ENCODE peak calls at places on chromosome 16, in six cellular contexts. F is lung, J is WTC11, Q is upper lobe of left lung, O is ascending aorta, W is prostate gland. D is an unnamed sample.

GRCh38 chr16:20300312-20301097 is 26.8 kb downstream of the GP2 start:
- DNase-seq in F (peak; percentile 46), J (peak; percentile 64), Q (peak; percentile 37), O (no peak), W (peak; percentile 47), D (no peak)

GRCh38 chr16:89268987-89269735 is 51.7 kb downstream of the ZNF778 start:
- DNase-seq in F (no peak), J (no peak), Q (no peak), O (no peak), W (no peak), D (no peak)

GRCh38 chr16:89330177-89330856 is 112.8 kb downstream of the ZNF778 start:
- DNase-seq in F (no peak), J (peak; percentile 4), Q (peak; percentile 57), O (no peak), W (no peak), D (no peak)

GRCh38 chr16:81265658-81266451 is 27.4 kb downstream of the BCO1 start:
- DNase-seq in F (peak; percentile 66), J (no peak), Q (peak; percentile 64), O (no peak), W (peak; percentile 72), D (no peak)

GRCh38 chr16:67235816-67236547 is 9.1 kb downstream of the TMEM208 start:
- DNase-seq in F (no peak), J (no peak), Q (no peak), O (no peak), W (no peak), D (no peak)

GRCh38 chr16:15907863-15908478 is 19.6 kb upstream of the CEP20 start:
- DNase-seq in F (peak; percentile 31), J (peak; percentile 81), Q (no peak), O (no peak), W (no peak), D (no peak)

GRCh38 chr16:81251871-81252270 is 13.4 kb downstream of the BCO1 start:
- DNase-seq in F (no peak), J (no peak), Q (no peak), O (no peak), W (no peak), D (no peak)

GRCh38 chr16:83390759-83391158 is 417.0 kb upstream of the HSBP1 start:
- DNase-seq in F (no peak), J (no peak), Q (no peak), O (no peak), W (no peak), D (no peak)

GRCh38 chr16:55842369-55843104 is 9.6 kb upstream of the CES1 start:
- DNase-seq in F (no peak), J (no peak), Q (no peak), O (no peak), W (peak; percentile 22), D (no peak)

GRCh38 chr16:31138621-31139578 is 3.4 kb upstream of the PRSS8 start:
- DNase-seq in F (peak; percentile 89), J (peak; percentile 54), Q (peak; percentile 94), O (peak; percentile 75), W (peak; percentile 64), D (no peak)

GRCh38 chr16:80260906-80261311 is 279.9 kb upstream of the DYNLRB2 start:
- DNase-seq in F (no peak), J (no peak), Q (no peak), O (no peak), W (no peak), D (no peak)

GRCh38 chr16:21166561-21166961 is 8.1 kb downstream of the LDAF1 start:
- DNase-seq in F (no peak), J (no peak), Q (no peak), O (no peak), W (no peak), D (no peak)

GRCh38 chr16:11408261-11408660 is 63.0 kb downstream of the RMI2 start:
- DNase-seq in F (no peak), J (no peak), Q (no peak), O (no peak), W (no peak), D (no peak)

GRCh38 chr16:31072540-31073072 is 1.4 kb downstream of the ZNF668 start:
- DNase-seq in F (no peak), J (no peak), Q (no peak), O (no peak), W (no peak), D (no peak)

GRCh38 chr16:75402174-75402820 is 31.0 kb downstream of the CFDP1 start:
- DNase-seq in F (no peak), J (no peak), Q (no peak), O (no peak), W (no peak), D (no peak)

GRCh38 chr16:82954224-82954929 is 327.6 kb downstream of the CDH13 start:
- DNase-seq in F (no peak), J (no peak), Q (no peak), O (no peak), W (no peak), D (no peak)

GRCh38 chr16:31331141-31331764 is 23.7 kb upstream of the ITGAX start:
- DNase-seq in F (no peak), J (peak; percentile 50), Q (no peak), O (no peak), W (no peak), D (no peak)

GRCh38 chr16:5018791-5019190 is 14.9 kb downstream of the NAGPA start:
- DNase-seq in F (no peak), J (no peak), Q (no peak), O (no peak), W (no peak), D (no peak)

GRCh38 chr16:82991941-82992675 is 365.3 kb downstream of the CDH13 start:
- DNase-seq in F (no peak), J (no peak), Q (no peak), O (no peak), W (no peak), D (no peak)

GRCh38 chr16:31242197-31242596 is 17.6 kb upstream of the ITGAM start:
- DNase-seq in F (no peak), J (no peak), Q (peak; percentile 47), O (no peak), W (no peak), D (no peak)

GRCh38 chr16:89920723-89921122 is 2.1 kb downstream of the MC1R start:
- DNase-seq in F (no peak), J (no peak), Q (no peak), O (no peak), W (no peak), D (no peak)

GRCh38 chr16:4538386-4539235 is at the start of gene CDIP1:
- DNase-seq in F (peak; percentile 97), J (peak; percentile 95), Q (peak; percentile 96), O (peak; percentile 91), W (peak; percentile 96), D (peak; percentile 92)

GRCh38 chr16:77236063-77236511 is 36.9 kb downstream of the SYCE1L start:
- DNase-seq in F (peak; percentile 85), J (peak; percentile 94), Q (peak; percentile 86), O (no peak), W (peak; percentile 82), D (peak; percentile 86)

GRCh38 chr16:30715777-30716445 is 16.9 kb downstream of the SRCAP start:
- DNase-seq in F (no peak), J (no peak), Q (no peak), O (no peak), W (no peak), D (peak; percentile 44)

GRCh38 chr16:10981697-10982216 is 37.4 kb downstream of the CLEC16A start:
- DNase-seq in F (no peak), J (peak; percentile 73), Q (no peak), O (no peak), W (no peak), D (no peak)

GRCh38 chr16:30602595-30603277 is 7.5 kb downstream of the ZNF689 start:
- DNase-seq in F (no peak), J (no peak), Q (no peak), O (no peak), W (no peak), D (no peak)

GRCh38 chr16:19242186-19242585 is 43.3 kb upstream of the CLEC19A start:
- DNase-seq in F (no peak), J (no peak), Q (no peak), O (no peak), W (no peak), D (no peak)

DNA sequence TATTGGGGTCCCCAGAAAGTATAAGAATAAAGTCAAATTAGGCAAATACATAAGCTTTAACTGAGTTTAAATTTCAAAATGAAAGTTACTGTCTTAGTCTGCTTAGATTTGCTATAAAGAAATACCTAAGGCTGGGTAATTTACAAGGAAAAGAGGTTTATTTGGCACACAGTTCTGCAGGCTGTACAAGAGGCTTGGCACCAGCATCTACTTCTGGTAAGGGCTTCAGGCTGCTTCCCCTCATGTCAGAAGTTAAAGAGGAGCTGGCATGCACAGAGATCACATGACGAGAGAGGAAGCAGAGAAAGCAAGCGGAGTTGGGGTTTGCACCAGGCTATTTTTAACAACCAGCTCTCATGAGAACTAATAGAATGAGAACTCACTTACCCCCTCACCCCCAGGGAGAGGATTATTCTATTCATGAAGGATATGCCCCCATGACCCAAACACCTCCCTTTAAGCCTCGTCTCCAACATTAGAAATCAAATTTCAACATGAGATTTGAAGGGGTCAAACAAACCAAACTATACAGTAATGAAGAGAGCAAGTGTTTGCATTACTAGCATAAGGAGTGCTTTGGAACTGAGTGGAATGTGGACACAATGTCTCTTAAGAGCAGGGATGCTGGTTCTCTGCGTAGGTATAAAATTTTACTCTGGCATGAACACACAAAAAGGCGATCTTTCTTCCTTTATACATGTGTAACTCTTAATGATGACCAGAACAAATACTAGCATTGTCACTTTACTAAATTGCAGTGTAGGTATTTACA is 292.8 kb upstream of the PMFBP1 start:
- DNase-seq in F (no peak), J (no peak), Q (no peak), O (no peak), W (no peak), D (no peak)
- TF ChIP-seq CTCF in F (no peak), J (no peak), Q (no peak), O (no peak), W (no peak), D (no peak)

DNA sequence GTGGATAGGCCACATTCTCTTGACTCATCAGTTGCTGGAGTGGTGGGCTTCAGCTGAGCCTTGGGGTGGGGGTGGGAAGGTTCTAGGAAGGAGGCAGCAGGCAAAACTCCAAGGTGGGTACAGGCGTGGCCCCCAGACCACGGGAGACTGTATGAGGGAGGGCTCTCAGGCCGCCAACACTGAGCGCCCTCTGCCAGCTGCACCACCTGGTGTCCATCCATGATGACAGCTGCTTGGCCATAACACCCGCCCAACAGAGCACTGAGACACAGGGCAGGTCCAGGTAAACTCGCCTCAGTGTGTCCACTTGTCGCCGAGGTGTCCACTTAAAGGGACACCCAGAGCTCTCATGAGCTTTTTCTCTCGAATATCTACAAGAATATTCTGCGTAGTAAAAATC is 133.5 kb downstream of the C16orf95 start:
- DNase-seq in F (no peak), J (no peak), Q (no peak), O (no peak), W (no peak), D (no peak)
- TF ChIP-seq CTCF in F (no peak), J (no peak), Q (no peak), O (no peak), W (no peak), D (no peak)

DNA sequence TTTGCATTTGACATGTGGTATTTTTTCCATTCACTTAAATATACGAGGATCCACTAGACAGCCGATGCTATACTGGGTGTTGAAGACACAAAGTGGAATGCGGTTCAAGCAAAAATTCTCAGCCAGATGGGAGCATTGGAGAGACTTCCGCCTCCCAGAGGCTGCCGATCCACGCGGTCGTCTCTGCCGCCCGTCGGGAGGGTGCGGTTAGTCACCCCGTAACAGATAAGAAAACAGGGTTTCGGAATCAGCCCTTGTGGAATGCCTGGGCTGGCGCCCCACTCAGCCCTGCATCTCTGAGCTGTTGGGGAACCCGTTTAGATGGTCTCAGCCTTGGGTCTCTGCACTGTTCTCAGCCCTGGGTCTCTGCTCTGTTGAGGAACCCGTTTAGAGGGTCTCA is 7.3 kb downstream of the GSE1 start:
- DNase-seq in F (no peak), J (no peak), Q (no peak), O (no peak), W (no peak), D (no peak)
- TF ChIP-seq CTCF in F (no peak), J (no peak), Q (no peak), O (no peak), W (no peak), D (no peak)

GRCh38 chr16:3149630-3150345 is 15.0 kb downstream of the ZNF213 start:
- DNase-seq in F (peak; percentile 71), J (peak; percentile 84), Q (peak; percentile 75), O (no peak), W (peak; percentile 48), D (peak; percentile 61)
- TF ChIP-seq CTCF in F (peak; percentile 15), J (no peak), Q (peak; percentile 42), O (peak; percentile 44), W (peak; percentile 51), D (peak; percentile 25)